ENCODE peak calls at places on chromosomes 12 and 14, in nine cellular contexts. T, Z, V, D, E, O, R, C and U are unnamed samples.

GRCh38 chr14:68768316-68768715 is 24.6 kb downstream of the ZFP36L1 start:
- DNase-seq in T (no peak), Z (no peak), V (no peak), D (no peak), E (no peak), O (no peak), R (no peak), C (no peak), U (no peak)

GRCh38 chr12:64840129-64840528 is 15.7 kb downstream of the TBC1D30 start:
- DNase-seq in T (peak; percentile 23), Z (no peak), V (no peak), D (no peak), E (no peak), O (no peak), R (peak; percentile 55), C (no peak), U (no peak)

GRCh38 chr14:99853206-99853605 is 60.0 kb downstream of the EML1 start:
- DNase-seq in T (no peak), Z (no peak), V (no peak), D (no peak), E (no peak), O (no peak), R (no peak), C (no peak), U (no peak)

GRCh38 chr12:70606001-70606400 is 31.2 kb downstream of the PTPRB start:
- DNase-seq in T (no peak), Z (no peak), V (no peak), D (no peak), E (peak; percentile 65), O (no peak), R (peak; percentile 79), C (no peak), U (no peak)

GRCh38 chr12:96416033-96416790 is 16.0 kb upstream of the CDK17 start:
- DNase-seq in T (no peak), Z (peak; percentile 88), V (no peak), D (no peak), E (peak; percentile 95), O (no peak), R (peak; percentile 96), C (no peak), U (peak; percentile 41)

GRCh38 chr12:99959549-99960170 is 25.1 kb downstream of the ANKS1B start:
- DNase-seq in T (no peak), Z (peak; percentile 67), V (no peak), D (no peak), E (peak; percentile 10), O (no peak), R (peak; percentile 95), C (no peak), U (no peak)

GRCh38 chr14:37721976-37722659 is 126.7 kb downstream of the TTC6 start:
- DNase-seq in T (no peak), Z (no peak), V (no peak), D (no peak), E (peak; percentile 52), O (no peak), R (no peak), C (no peak), U (no peak)

GRCh38 chr12:5187136-5187535 is 143.5 kb downstream of the KCNA5 start:
- DNase-seq in T (no peak), Z (no peak), V (no peak), D (no peak), E (no peak), O (no peak), R (no peak), C (no peak), U (no peak)

GRCh38 chr14:65565948-65566347 is 153.4 kb downstream of the FUT8 start:
- DNase-seq in T (no peak), Z (peak; percentile 32), V (no peak), D (no peak), E (no peak), O (no peak), R (no peak), C (no peak), U (no peak)

GRCh38 chr14:67541448-67542387 is 8.6 kb downstream of the PLEKHH1 start:
- DNase-seq in T (peak; percentile 87), Z (no peak), V (no peak), D (peak; percentile 86), E (no peak), O (peak; percentile 70), R (no peak), C (peak; percentile 17), U (peak; percentile 91)

GRCh38 chr12:33484161-33484560 is 44.5 kb upstream of the SYT10 start:
- DNase-seq in T (no peak), Z (no peak), V (no peak), D (no peak), E (peak; percentile 7), O (no peak), R (no peak), C (no peak), U (no peak)

GRCh38 chr12:124599074-124599999 is 31.9 kb upstream of the NCOR2 start:
- DNase-seq in T (no peak), Z (peak; percentile 67), V (no peak), D (no peak), E (peak; percentile 71), O (no peak), R (peak; percentile 80), C (no peak), U (no peak)

GRCh38 chr14:55673048-55673447 is 93.0 kb downstream of the KTN1 start:
- DNase-seq in T (no peak), Z (no peak), V (no peak), D (no peak), E (no peak), O (no peak), R (no peak), C (no peak), U (no peak)

GRCh38 chr12:113088971-113089756 is 32.6 kb downstream of the DTX1 start:
- DNase-seq in T (no peak), Z (no peak), V (no peak), D (peak; percentile 28), E (no peak), O (no peak), R (no peak), C (peak; percentile 28), U (no peak)

GRCh38 chr12:45273717-45274271 is 57.9 kb downstream of the ANO6 start:
- DNase-seq in T (peak; percentile 76), Z (peak; percentile 96), V (no peak), D (no peak), E (peak; percentile 96), O (no peak), R (peak; percentile 92), C (no peak), U (peak; percentile 67)

GRCh38 chr14:77923131-77923933 is 123.4 kb downstream of the ADCK1 start:
- DNase-seq in T (no peak), Z (no peak), V (no peak), D (no peak), E (no peak), O (no peak), R (no peak), C (no peak), U (no peak)

DNA sequence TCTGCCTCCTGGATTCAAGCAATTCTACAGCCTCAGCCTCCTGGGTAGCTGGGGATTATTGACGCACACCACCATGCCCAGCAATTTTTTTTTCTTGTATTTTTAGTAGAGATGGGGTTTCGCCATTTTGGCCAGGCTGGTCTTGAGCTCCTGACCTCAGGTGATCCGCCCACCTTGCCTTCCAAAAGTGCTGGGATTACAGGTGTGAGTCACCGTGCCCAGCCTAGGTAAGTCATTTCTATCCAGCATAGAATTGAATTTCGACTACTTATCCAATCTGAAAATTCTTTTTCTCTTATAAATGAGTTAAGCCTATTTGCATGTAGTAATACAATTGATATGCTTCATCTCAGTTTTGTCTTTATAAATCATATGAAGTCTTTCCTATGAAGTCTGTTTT is 12.9 kb upstream of the NOPCHAP1 start:
- DNase-seq in T (no peak), Z (no peak), V (no peak), D (no peak), E (peak; percentile 33), O (no peak), R (peak; percentile 48), C (no peak), U (no peak)
- H3K4me1 ChIP-seq in T (no peaks in the 10 kb centered on the region), Z (no peaks in the 10 kb centered on the region), V (no peaks in the 10 kb centered on the region), D (no peaks in the 10 kb centered on the region), E (peaks cover 30% of the 10 kb centered on the region), O (no peaks in the 10 kb centered on the region), R (peaks cover 9% of the 10 kb centered on the region), C (no peaks in the 10 kb centered on the region), U (no peaks in the 10 kb centered on the region)

DNA sequence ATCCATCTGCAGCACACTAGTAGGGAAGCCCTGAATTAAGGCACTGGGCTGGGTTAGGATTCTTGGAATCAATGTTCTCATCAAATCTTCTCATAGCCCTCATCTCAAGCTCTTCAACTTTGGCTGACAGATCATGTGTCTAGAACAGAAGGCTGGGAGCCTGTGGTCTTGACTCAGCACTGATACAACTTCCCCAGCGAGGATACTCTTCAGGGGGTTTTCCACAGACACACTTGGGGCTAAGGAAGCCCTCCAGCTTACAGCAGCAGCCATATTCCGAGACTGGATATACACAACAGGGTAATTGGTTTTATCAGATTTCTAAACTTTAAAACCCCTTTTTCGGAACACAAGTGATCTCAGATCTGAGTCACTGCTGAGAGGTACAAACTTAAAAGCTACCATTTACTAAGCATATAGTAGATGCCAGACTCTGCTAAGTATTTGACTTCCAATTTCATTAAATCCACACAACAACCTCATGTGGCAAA is 3.5 kb downstream of the FMNL3 start:
- DNase-seq in T (no peak), Z (peak; percentile 37), V (no peak), D (peak; percentile 8), E (peak; percentile 71), O (no peak), R (no peak), C (peak; percentile 43), U (no peak)
- H3K4me1 ChIP-seq in T (peaks cover 11% of the 10 kb centered on the region), Z (peaks cover 18% of the 10 kb centered on the region), V (peaks cover 14% of the 10 kb centered on the region), D (peaks cover 13% of the 10 kb centered on the region), E (peaks cover 36% of the 10 kb centered on the region), O (no peaks in the 10 kb centered on the region), R (peaks cover 10% of the 10 kb centered on the region), C (peaks cover 45% of the 10 kb centered on the region), U (peaks cover 5% of the 10 kb centered on the region)

GRCh38 chr12:57130941-57131340 is 2.7 kb downstream of the LRP1 start:
- DNase-seq in T (peak; percentile 43), Z (no peak), V (no peak), D (peak; percentile 5), E (no peak), O (no peak), R (no peak), C (no peak), U (peak; percentile 31)
- H3K4me1 ChIP-seq in T (peaks cover 65% of the 10 kb centered on the region), Z (peaks cover 49% of the 10 kb centered on the region), V (peaks cover 26% of the 10 kb centered on the region), D (peaks cover 65% of the 10 kb centered on the region), E (peaks cover 9% of the 10 kb centered on the region), O (peaks cover 7% of the 10 kb centered on the region), R (peaks cover 18% of the 10 kb centered on the region), C (peaks cover 13% of the 10 kb centered on the region), U (peaks cover 51% of the 10 kb centered on the region)

GRCh38 chr14:85475113-85475512 is 54.8 kb upstream of the FLRT2 start:
- DNase-seq in T (no peak), Z (peak; percentile 82), V (no peak), D (no peak), E (no peak), O (no peak), R (no peak), C (no peak), U (no peak)
- H3K4me1 ChIP-seq in T (peaks cover 18% of the 10 kb centered on the region), Z (no peaks in the 10 kb centered on the region), V (no peaks in the 10 kb centered on the region), D (no peaks in the 10 kb centered on the region), E (peaks cover 10% of the 10 kb centered on the region), O (peaks cover 42% of the 10 kb centered on the region), R (peaks cover 7% of the 10 kb centered on the region), C (no peaks in the 10 kb centered on the region), U (peaks cover 30% of the 10 kb centered on the region)